ENCODE peak calls at places on chromosome 17, in seven cellular contexts. H is NCI-H526 treated with DMSO at 0.1 percent for 48 hours, E is HAP-1, W is kidney, B is Caki2, T is Calu3, G is DMS79 treated with DMSO at 0.1 percent for 48 hours. Z is an unnamed sample.

GRCh38 chr17:58679263-58680037 is 12.4 kb downstream of the TEX14 start:
- DNase-seq in W (no peak), B (peak; percentile 77), G (no peak), H (peak; percentile 28), E (peak; percentile 38), T (no peak), Z (peak; percentile 7)

GRCh38 chr17:50146927-50147640 is 3.4 kb downstream of the PPP1R9B start:
- DNase-seq in E (no peak), T (no peak), G (no peak), B (no peak), H (no peak), W (no peak), Z (no peak)

GRCh38 chr17:301681-302299 is 50.8 kb downstream of the RPH3AL start:
- DNase-seq in G (no peak), E (no peak), T (no peak), B (no peak), W (peak; percentile 79), H (no peak), Z (no peak)

GRCh38 chr17:7223375-7223774 is 3.6 kb downstream of the ACADVL start:
- DNase-seq in H (no peak), T (no peak), G (no peak), B (no peak), E (no peak), W (no peak), Z (no peak)

GRCh38 chr17:58362368-58363014 is 10.5 kb upstream of the SUPT4H1 start:
- DNase-seq in H (no peak), G (no peak), W (no peak), T (no peak), E (no peak), B (no peak), Z (no peak)

GRCh38 chr17:76527430-76528111 is 9.9 kb downstream of the CYGB start:
- DNase-seq in W (peak; percentile 89), T (peak; percentile 55), B (no peak), E (no peak), G (no peak), H (no peak), Z (no peak)

GRCh38 chr17:9230861-9231260 is 209.6 kb downstream of the NTN1 start:
- DNase-seq in H (no peak), B (no peak), G (no peak), E (no peak), T (no peak), W (peak; percentile 76), Z (no peak)

GRCh38 chr17:32445075-32445427 is 741 bp downstream of the PSMD11 start:
- DNase-seq in W (no peak), H (no peak), G (peak; percentile 20), T (peak; percentile 44), E (peak; percentile 29), B (peak; percentile 71), Z (no peak)

GRCh38 chr17:78925662-78926555 is 722 bp upstream of the TIMP2 start:
- DNase-seq in B (no peak), T (no peak), H (no peak), E (no peak), W (peak; percentile 90), G (peak; percentile 6), Z (no peak)

GRCh38 chr17:80960797-80961452 is 30.7 kb upstream of the CHMP6 start:
- DNase-seq in W (peak; percentile 71), T (no peak), H (no peak), E (no peak), B (no peak), G (no peak), Z (no peak)

Z was measured in Jurkat, Clone E6-1.